ENCODE peak calls at places on chromosomes 5 and 9, in five cellular contexts. L, R, Q, N and M are unnamed samples.

GRCh38 chr5:135578685-135579341 is at the start of gene CXCL14:
- DNase-seq in R (no peak), L (peak; percentile 92), Q (no peak), N (peak; percentile 18), M (no peak)

GRCh38 chr5:9622891-9623547 is 7.1 kb downstream of the TAS2R1 start:
- DNase-seq in R (no peak), N (no peak), L (peak; percentile 45), Q (no peak), M (no peak)

GRCh38 chr9:91832322-91832721 is 117.7 kb downstream of the ROR2 start:
- DNase-seq in N (no peak), R (no peak), Q (no peak), L (no peak), M (no peak)

GRCh38 chr9:133619791-133620190 is 10.6 kb upstream of the FAM163B start:
- DNase-seq in N (peak; percentile 42), L (no peak), R (no peak), Q (no peak), M (peak; percentile 65)

GRCh38 chr5:140312067-140312790 is 9.3 kb upstream of the PFDN1 start:
- DNase-seq in L (peak; percentile 95), R (peak; percentile 29), Q (no peak), N (no peak), M (no peak)

GRCh38 chr5:178577944-178578343 is 12.2 kb downstream of the COL23A1 start:
- DNase-seq in Q (no peak), N (no peak), L (no peak), R (no peak), M (no peak)

GRCh38 chr9:21770877-21771560 is 31.4 kb upstream of the MTAP start:
- DNase-seq in R (no peak), L (peak; percentile 82), Q (no peak), N (no peak), M (no peak)

GRCh38 chr5:140642718-140643117 is 3.5 kb downstream of the TMCO6 start:
- DNase-seq in L (no peak), Q (no peak), N (no peak), R (no peak), M (no peak)

GRCh38 chr9:20353931-20354652 is 268.2 kb downstream of the MLLT3 start:
- DNase-seq in N (no peak), Q (no peak), L (peak; percentile 67), R (no peak), M (no peak)

GRCh38 chr5:14115323-14115895 is 27.7 kb upstream of the TRIO start:
- DNase-seq in N (no peak), Q (no peak), R (no peak), L (no peak), M (no peak)

GRCh38 chr5:94613583-94613982 is 4.8 kb downstream of the KIAA0825 start:
- DNase-seq in L (peak; percentile 53), N (peak; percentile 4), R (peak; percentile 71), Q (no peak), M (no peak)

GRCh38 chr5:160209917-160210316 is 19.4 kb upstream of the FABP6 start:
- DNase-seq in R (no peak), Q (no peak), L (peak; percentile 89), N (no peak), M (no peak)

GRCh38 chr9:3758816-3759576 is 233.2 kb upstream of the RFX3 start:
- DNase-seq in N (peak; percentile 2), R (no peak), L (peak; percentile 50), Q (no peak), M (no peak)

GRCh38 chr5:140550147-140551079 is 3.0 kb downstream of the EIF4EBP3 start:
- DNase-seq in Q (peak; percentile 43), N (no peak), L (no peak), R (no peak), M (no peak)

GRCh38 chr5:138351056-138351455 is 1.4 kb upstream of the KDM3B start:
- DNase-seq in N (no peak), R (no peak), Q (no peak), L (peak; percentile 54), M (no peak)

GRCh38 chr5:74141053-74141452 is 499.5 kb downstream of the ENC1 start:
- DNase-seq in Q (no peak), L (peak; percentile 40), N (no peak), R (no peak), M (no peak)

GRCh38 chr5:175690586-175690985 is 32.7 kb downstream of the HRH2 start:
- DNase-seq in R (no peak), N (no peak), L (no peak), Q (no peak), M (no peak)

GRCh38 chr5:1665803-1666202 is 133.8 kb downstream of the MRPL36 start:
- DNase-seq in R (no peak), N (no peak), Q (no peak), L (no peak), M (no peak)

GRCh38 chr5:15948225-15948624 is 231.4 kb downstream of the MARCHF11 start:
- DNase-seq in N (no peak), L (peak; percentile 22), Q (no peak), R (no peak), M (no peak)

GRCh38 chr9:126398403-126399058 is 71.9 kb downstream of the MVB12B start:
- DNase-seq in R (peak; percentile 72), N (peak; percentile 77), Q (peak; percentile 95), L (peak; percentile 69), M (peak; percentile 88)

GRCh38 chr9:126508171-126508591 is 105.5 kb upstream of the LMX1B start:
- DNase-seq in N (no peak), R (no peak), L (no peak), Q (no peak), M (no peak)

GRCh38 chr5:154059583-154059982 is 20.8 kb downstream of the MFAP3 start:
- DNase-seq in N (no peak), Q (no peak), L (no peak), R (no peak), M (no peak)

GRCh38 chr9:77502568-77502967 is 145.6 kb downstream of the GNA14 start:
- DNase-seq in Q (no peak), R (no peak), N (no peak), L (no peak), M (no peak)

GRCh38 chr5:140794594-140795258 is at the start of gene PCDHA2:
- DNase-seq in N (no peak), L (no peak), R (peak; percentile 6), Q (no peak), M (no peak)

GRCh38 chr5:65577141-65577540 is 14.0 kb downstream of the PPWD1 start:
- DNase-seq in L (no peak), R (no peak), N (no peak), Q (no peak), M (no peak)

GRCh38 chr5:76294573-76294972 is 108.5 kb upstream of the IQGAP2 start:
- DNase-seq in L (no peak), R (peak; percentile 8), N (no peak), Q (no peak), M (no peak)

GRCh38 chr5:2134543-2135299 is 252.0 kb upstream of the IRX4 start:
- DNase-seq in N (no peak), L (peak; percentile 2), Q (no peak), R (no peak), M (peak; percentile 26)

GRCh38 chr5:125412561-125413535 is 666.4 kb upstream of the ZNF608 start:
- DNase-seq in R (no peak), N (no peak), L (peak; percentile 75), Q (no peak), M (peak; percentile 70)

GRCh38 chr9:77402286-77402685 is 225.0 kb downstream of the VPS13A start:
- DNase-seq in N (no peak), L (peak; percentile 33), R (no peak), Q (no peak), M (no peak)

GRCh38 chr9:34157308-34157707 is 21.5 kb upstream of the UBAP1 start:
- DNase-seq in R (no peak), L (no peak), Q (no peak), N (no peak), M (no peak)

GRCh38 chr5:149581192-149581861 is at the start of gene ARHGEF37:
- DNase-seq in N (peak; percentile 59), R (no peak), L (peak; percentile 72), Q (peak; percentile 84), M (peak; percentile 87)

GRCh38 chr5:39178171-39178570 is 41.2 kb downstream of the FYB1 start:
- DNase-seq in Q (no peak), L (peak; percentile 42), N (no peak), R (no peak), M (no peak)

GRCh38 chr5:58666598-58667595 is 84.0 kb downstream of the RAB3C start:
- DNase-seq in R (no peak), N (no peak), Q (no peak), L (no peak), M (no peak)

GRCh38 chr5:98214240-98215051 is 559.0 kb upstream of the RGMB start:
- DNase-seq in N (no peak), L (no peak), Q (no peak), R (no peak), M (no peak)

GRCh38 chr9:109369285-109369684 is 48.4 kb upstream of the EPB41L4B start:
- DNase-seq in Q (no peak), L (peak; percentile 36), R (no peak), N (no peak), M (no peak)